ENCODE peak calls at places on chromosomes 12 and 14, in four cellular contexts. T is upper lobe of right lung, R is right lobe of liver, D is stomach. W is an unnamed sample.

GRCh38 chr14:28765907-28766504 is 581 bp upstream of the FOXG1 start:
- DNase-seq in T (no peak), R (no peak), D (no peak), W (no peak)

GRCh38 chr12:84585996-84586395 is 326.6 kb downstream of the SLC6A15 start:
- DNase-seq in T (no peak), R (no peak), D (no peak), W (no peak)

GRCh38 chr12:106358410-106359241 is 1.1 kb downstream of the POLR3B start:
- DNase-seq in T (peak; percentile 73), R (peak; percentile 55), D (peak; percentile 34), W (peak; percentile 55)

GRCh38 chr14:101504096-101504948 is 57.0 kb upstream of the DIO3 start:
- DNase-seq in T (peak; percentile 59), R (peak; percentile 37), D (peak; percentile 24), W (no peak)

GRCh38 chr12:52044284-52044983 is 6.8 kb upstream of the NR4A1 start:
- DNase-seq in T (peak; percentile 84), R (peak; percentile 88), D (peak; percentile 91), W (no peak)

GRCh38 chr12:102629262-102629888 is 149.0 kb upstream of the IGF1 start:
- DNase-seq in T (no peak), R (no peak), D (no peak), W (no peak)

GRCh38 chr12:12946686-12947355 is 5.1 kb downstream of the GPRC5D start:
- DNase-seq in T (no peak), R (no peak), D (no peak), W (no peak)

GRCh38 chr14:52089208-52089607 is 20.3 kb upstream of the NID2 start:
- DNase-seq in T (no peak), R (no peak), D (no peak), W (no peak)

GRCh38 chr12:131950182-131950913 is 606 bp downstream of the EP400 start:
- DNase-seq in T (peak; percentile 75), R (peak; percentile 57), D (peak; percentile 28), W (peak; percentile 37)

GRCh38 chr14:43243168-43243567 is 1263.9 kb downstream of the FSCB start:
- DNase-seq in T (no peak), R (no peak), D (no peak), W (no peak)

GRCh38 chr12:123057505-123058265 is 77.2 kb downstream of the ARL6IP4 start:
- DNase-seq in T (peak; percentile 81), R (no peak), D (no peak), W (no peak)

GRCh38 chr14:20632831-20633771 is 8.4 kb downstream of the OR6S1 start:
- DNase-seq in T (no peak), R (no peak), D (peak; percentile 43), W (peak; percentile 68)

GRCh38 chr14:65044596-65044959 is 57.7 kb downstream of the MAX start:
- DNase-seq in T (peak; percentile 77), R (no peak), D (no peak), W (no peak)

GRCh38 chr14:23481362-23481970 is 12.0 kb downstream of the NGDN start:
- DNase-seq in T (no peak), R (no peak), D (no peak), W (no peak)

GRCh38 chr12:116414891-116415290 is 137.4 kb upstream of the MED13L start:
- DNase-seq in T (no peak), R (no peak), D (no peak), W (no peak)

GRCh38 chr12:123141615-123142517 is 9.0 kb downstream of the PITPNM2 start:
- DNase-seq in T (no peak), R (peak; percentile 79), D (peak; percentile 64), W (peak; percentile 87)

GRCh38 chr14:102280376-102280962 is 24.5 kb downstream of the MOK start:
- DNase-seq in T (no peak), R (no peak), D (no peak), W (no peak)

GRCh38 chr14:60654303-60654925 is 5.1 kb upstream of the SIX1 start:
- DNase-seq in T (no peak), R (no peak), D (no peak), W (no peak)

GRCh38 chr14:100131181-100131580 is 28.3 kb downstream of the DEGS2 start:
- DNase-seq in T (no peak), R (no peak), D (peak; percentile 78), W (peak; percentile 57)

GRCh38 chr12:20985399-20985798 is 145.6 kb upstream of the SLCO1B1 start:
- DNase-seq in T (no peak), R (no peak), D (no peak), W (no peak)

GRCh38 chr14:104656014-104656714 is 33.3 kb upstream of the INF2 start:
- DNase-seq in T (no peak), R (no peak), D (no peak), W (no peak)

GRCh38 chr12:29782821-29783772 is 645 bp downstream of the TMTC1 start:
- DNase-seq in T (peak; percentile 72), R (peak; percentile 54), D (peak; percentile 28), W (peak; percentile 18)

DNA sequence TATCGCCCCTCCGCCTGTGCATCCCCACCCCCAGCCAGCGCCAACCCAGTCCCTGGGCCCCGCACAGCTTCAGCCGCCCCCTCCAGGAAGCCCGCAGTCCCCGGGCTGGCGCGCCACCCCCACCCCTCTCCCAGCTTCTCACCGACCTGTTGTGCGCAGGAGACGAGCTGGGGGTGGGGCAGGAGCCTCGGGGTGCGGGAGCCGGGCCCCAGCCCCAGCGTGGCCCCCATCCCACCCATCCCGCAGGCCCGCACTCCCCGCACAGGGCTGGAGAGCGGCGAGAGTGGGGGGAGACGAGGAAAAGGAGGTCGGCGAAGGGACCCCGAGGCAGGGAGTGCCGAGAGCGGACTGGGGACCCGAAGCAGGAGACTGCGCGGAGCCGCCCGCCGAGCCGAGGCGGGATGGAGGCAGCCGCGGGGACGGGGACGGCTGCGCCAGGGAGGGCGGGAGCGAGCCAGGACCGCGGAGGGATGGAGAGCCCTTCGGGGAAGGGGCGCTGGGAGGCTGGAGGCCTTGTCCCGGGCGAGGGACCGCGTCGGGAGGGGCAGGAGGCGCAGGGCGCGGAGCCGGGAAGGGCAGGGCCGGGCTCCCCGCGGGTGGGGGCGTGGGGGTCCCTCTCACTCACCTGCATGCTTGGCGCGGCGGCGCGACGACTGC is 498 bp downstream of the PIANP start:
- DNase-seq in T (peak; percentile 53), R (no peak), D (no peak), W (no peak)
- H3K4me1 ChIP-seq in T (peaks cover 11% of the 10 kb centered on the region), R (peaks cover 5% of the 10 kb centered on the region), D (peaks cover 17% of the 10 kb centered on the region), W (peaks cover 3% of the 10 kb centered on the region)

DNA sequence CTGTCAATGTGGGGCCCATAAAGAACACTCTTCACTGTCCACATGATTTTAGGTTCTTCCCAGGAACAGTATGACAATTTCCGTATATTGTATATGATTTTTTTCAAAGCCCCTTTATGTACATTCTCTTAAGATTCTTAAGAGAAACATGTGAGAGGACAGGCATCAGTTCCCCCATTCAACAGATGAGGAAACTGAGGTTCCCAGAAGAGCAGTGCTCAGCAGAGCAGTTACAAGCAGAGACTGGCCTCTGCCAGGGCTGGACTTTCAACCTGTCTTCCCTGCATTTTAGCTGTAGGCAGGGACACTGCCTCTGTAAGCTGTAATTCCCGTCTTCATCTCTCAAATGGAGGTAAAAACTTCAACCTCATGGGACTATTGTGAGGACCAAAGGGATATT is 77.7 kb downstream of the RBM19 start:
- DNase-seq in T (no peak), R (no peak), D (no peak), W (no peak)
- H3K4me1 ChIP-seq in T (no peaks in the 10 kb centered on the region), R (no peaks in the 10 kb centered on the region), D (no peaks in the 10 kb centered on the region), W (no peaks in the 10 kb centered on the region)

GRCh38 chr12:55925870-55926737 is 1.6 kb downstream of the PYM1 start:
- DNase-seq in T (no peak), R (no peak), D (no peak), W (no peak)
- H3K4me1 ChIP-seq in T (peaks cover 34% of the 10 kb centered on the region), R (peaks cover 13% of the 10 kb centered on the region), D (peaks cover 72% of the 10 kb centered on the region), W (peaks cover 27% of the 10 kb centered on the region)

DNA sequence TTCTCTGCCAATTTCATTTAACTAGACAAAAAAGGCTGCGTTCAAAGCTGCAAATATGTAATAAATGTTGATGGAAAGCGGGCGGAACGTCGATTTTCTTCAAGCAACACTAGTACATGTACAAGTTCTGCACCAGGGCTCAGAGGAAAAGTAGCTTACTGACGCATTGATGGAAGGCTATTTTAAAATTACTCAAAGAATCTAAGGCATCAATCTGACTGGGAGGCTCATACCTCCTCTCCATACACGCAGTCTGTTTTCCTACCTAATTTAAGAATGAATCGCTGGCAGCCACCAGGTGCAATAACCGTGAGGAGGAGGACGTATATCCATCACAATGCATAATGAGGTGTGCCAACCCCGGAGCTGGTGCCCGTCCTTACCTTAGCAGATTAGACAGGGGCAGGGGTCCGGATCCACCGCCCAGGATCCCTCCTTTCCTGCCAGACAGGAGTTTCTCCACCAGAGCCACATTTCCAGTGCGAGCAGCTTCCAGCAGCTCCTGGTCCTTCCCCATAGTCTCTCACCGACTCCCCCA is 946 bp downstream of the ANKS1B start:
- DNase-seq in T (no peak), R (no peak), D (no peak), W (no peak)
- H3K4me1 ChIP-seq in T (peaks cover 6% of the 10 kb centered on the region), R (no peaks in the 10 kb centered on the region), D (peaks cover 22% of the 10 kb centered on the region), W (no peaks in the 10 kb centered on the region)

DNA sequence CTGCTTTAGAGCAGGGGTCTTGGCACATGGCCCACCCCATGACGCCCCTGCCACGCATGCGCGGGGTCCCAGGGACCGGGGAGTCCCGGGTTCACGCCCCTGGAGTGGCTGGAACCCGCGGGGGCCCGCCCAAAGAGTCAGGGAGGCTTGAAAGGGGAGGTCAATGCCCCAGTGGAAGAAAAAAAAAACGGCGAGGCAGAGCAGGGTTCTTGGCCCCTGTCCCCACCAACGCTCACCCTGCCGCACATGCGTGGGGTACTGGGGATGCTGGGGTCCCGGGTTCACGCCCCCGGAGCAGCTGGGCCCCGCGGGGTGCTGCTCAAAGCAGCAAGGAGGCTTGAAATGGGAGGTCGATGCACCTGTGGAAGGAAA is 319.1 kb downstream of the ALG10 start:
- DNase-seq in T (no peak), R (no peak), D (no peak), W (no peak)
- H3K4me1 ChIP-seq in T (no peaks in the 10 kb centered on the region), R (no peaks in the 10 kb centered on the region), D (no peaks in the 10 kb centered on the region), W (no peaks in the 10 kb centered on the region)